ENCODE peak calls at places on chromosomes 7 and 10, in eight cellular contexts. One of them, this sample, is unnamed. For H3K79me2 and H3K9me3, the result is how much of the 10 kb centered on the place peaks cover.

GRCh38 chr7:70607281-70607680 is 524.7 kb upstream of the GALNT17 start:
- DNase-seq in SK-N-SH: no peak
- DNase-seq in GM23248: no peak
- DNase-seq in MM.1S: no peak
- DNase-seq in PC-3: no peak
- DNase-seq in HCT116: no peak
- DNase-seq in neural progenitor cell: no peak
- DNase-seq in hepatocyte: no peak
- DNase-seq in this sample: no peak

GRCh38 chr10:89894051-89894450 is 192.7 kb downstream of the KIF20B start:
- DNase-seq in MM.1S: no peak
- DNase-seq in HCT116: no peak
- DNase-seq in SK-N-SH: no peak
- DNase-seq in PC-3: no peak
- DNase-seq in hepatocyte: no peak
- DNase-seq in GM23248: no peak
- DNase-seq in neural progenitor cell: no peak
- DNase-seq in this sample: no peak

GRCh38 chr7:18119985-18120384 is 92.3 kb upstream of the PRPS1L1 start:
- DNase-seq in HCT116: peak
- DNase-seq in PC-3: peak
- DNase-seq in SK-N-SH: no peak
- DNase-seq in hepatocyte: no peak
- DNase-seq in MM.1S: no peak
- DNase-seq in GM23248: peak
- DNase-seq in neural progenitor cell: peak
- DNase-seq in this sample: no peak

GRCh38 chr7:133575726-133576125 is 322.8 kb downstream of the EXOC4 start:
- DNase-seq in PC-3: no peak
- DNase-seq in hepatocyte: no peak
- DNase-seq in neural progenitor cell: no peak
- DNase-seq in HCT116: no peak
- DNase-seq in MM.1S: no peak
- DNase-seq in SK-N-SH: peak
- DNase-seq in GM23248: peak
- DNase-seq in this sample: no peak

GRCh38 chr10:29607576-29607975 is 27.2 kb downstream of the SVIL start:
- DNase-seq in HCT116: no peak
- DNase-seq in SK-N-SH: no peak
- DNase-seq in PC-3: no peak
- DNase-seq in MM.1S: no peak
- DNase-seq in neural progenitor cell: no peak
- DNase-seq in GM23248: no peak
- DNase-seq in hepatocyte: no peak
- DNase-seq in this sample: no peak

GRCh38 chr10:89478739-89479116 is 56.7 kb downstream of the SLC16A12 start:
- DNase-seq in MM.1S: no peak
- DNase-seq in SK-N-SH: no peak
- DNase-seq in GM23248: peak
- DNase-seq in neural progenitor cell: no peak
- DNase-seq in hepatocyte: no peak
- DNase-seq in PC-3: no peak
- DNase-seq in HCT116: no peak
- DNase-seq in this sample: no peak

GRCh38 chr7:90999989-91000979 is 263.9 kb upstream of the FZD1 start:
- DNase-seq in PC-3: peak
- DNase-seq in neural progenitor cell: peak
- DNase-seq in hepatocyte: no peak
- DNase-seq in SK-N-SH: no peak
- DNase-seq in GM23248: peak
- DNase-seq in HCT116: no peak
- DNase-seq in MM.1S: no peak
- DNase-seq in this sample: no peak

GRCh38 chr10:118041316-118041715 is 5.4 kb downstream of the RAB11FIP2 start:
- DNase-seq in MM.1S: no peak
- DNase-seq in SK-N-SH: no peak
- DNase-seq in GM23248: peak
- DNase-seq in HCT116: no peak
- DNase-seq in neural progenitor cell: no peak
- DNase-seq in PC-3: peak
- DNase-seq in hepatocyte: no peak
- DNase-seq in this sample: no peak

GRCh38 chr7:43431020-43431595 is 151.8 kb upstream of the STK17A start:
- DNase-seq in MM.1S: no peak
- DNase-seq in PC-3: no peak
- DNase-seq in neural progenitor cell: no peak
- DNase-seq in hepatocyte: no peak
- DNase-seq in HCT116: no peak
- DNase-seq in GM23248: peak
- DNase-seq in SK-N-SH: no peak
- DNase-seq in this sample: no peak

GRCh38 chr10:89548673-89549072 is 13.3 kb upstream of the SLC16A12 start:
- DNase-seq in GM23248: no peak
- DNase-seq in SK-N-SH: no peak
- DNase-seq in hepatocyte: no peak
- DNase-seq in MM.1S: no peak
- DNase-seq in neural progenitor cell: no peak
- DNase-seq in PC-3: no peak
- DNase-seq in HCT116: no peak
- DNase-seq in this sample: no peak

GRCh38 chr10:92342801-92343200 is 51.8 kb downstream of the MARCHF5 start:
- DNase-seq in SK-N-SH: no peak
- DNase-seq in HCT116: no peak
- DNase-seq in hepatocyte: no peak
- DNase-seq in GM23248: peak
- DNase-seq in PC-3: peak
- DNase-seq in MM.1S: no peak
- DNase-seq in neural progenitor cell: no peak
- DNase-seq in this sample: no peak

GRCh38 chr10:28627102-28627501 is 50.2 kb upstream of the BAMBI start:
- DNase-seq in HCT116: no peak
- DNase-seq in hepatocyte: no peak
- DNase-seq in PC-3: no peak
- DNase-seq in neural progenitor cell: no peak
- DNase-seq in SK-N-SH: no peak
- DNase-seq in GM23248: no peak
- DNase-seq in MM.1S: no peak
- DNase-seq in this sample: no peak

GRCh38 chr10:124821520-124821919 is 19.9 kb downstream of the ABRAXAS2 start:
- DNase-seq in HCT116: no peak
- DNase-seq in MM.1S: no peak
- DNase-seq in SK-N-SH: no peak
- DNase-seq in GM23248: no peak
- DNase-seq in PC-3: no peak
- DNase-seq in hepatocyte: no peak
- DNase-seq in neural progenitor cell: no peak
- DNase-seq in this sample: no peak

GRCh38 chr10:124825702-124826101 is 24.1 kb downstream of the ABRAXAS2 start:
- DNase-seq in hepatocyte: no peak
- DNase-seq in SK-N-SH: no peak
- DNase-seq in GM23248: no peak
- DNase-seq in HCT116: no peak
- DNase-seq in PC-3: no peak
- DNase-seq in MM.1S: no peak
- DNase-seq in neural progenitor cell: no peak
- DNase-seq in this sample: no peak

GRCh38 chr10:124824507-124824906 is 22.9 kb downstream of the ABRAXAS2 start:
- DNase-seq in PC-3: no peak
- DNase-seq in HCT116: no peak
- DNase-seq in GM23248: no peak
- DNase-seq in SK-N-SH: no peak
- DNase-seq in neural progenitor cell: no peak
- DNase-seq in MM.1S: no peak
- DNase-seq in hepatocyte: no peak
- DNase-seq in this sample: no peak

DNA sequence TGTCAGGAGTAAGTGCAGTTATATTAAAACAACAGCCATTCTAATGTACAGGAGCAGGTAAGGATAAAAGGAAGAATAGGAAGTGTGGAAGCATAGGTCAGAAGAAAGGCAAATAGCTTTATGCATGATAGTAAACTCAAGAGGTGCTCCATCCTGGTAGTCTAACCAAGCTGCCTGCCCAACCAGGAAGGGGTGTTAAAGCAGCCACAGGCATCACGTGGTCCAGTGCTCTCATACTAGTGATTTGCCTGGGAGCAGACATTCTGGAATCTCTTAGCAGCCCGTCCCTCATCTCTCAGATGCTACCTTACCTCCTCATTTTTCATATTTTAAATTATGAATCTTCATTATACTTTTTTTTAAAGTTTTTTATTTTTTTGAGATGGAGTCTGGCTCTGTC is 18.5 kb downstream of the ABRAXAS2 start:
- DNase-seq in GM23248: no peak
- DNase-seq in neural progenitor cell: no peak
- DNase-seq in MM.1S: no peak
- DNase-seq in hepatocyte: no peak
- DNase-seq in HCT116: no peak
- DNase-seq in SK-N-SH: no peak
- DNase-seq in PC-3: no peak
- DNase-seq in this sample: no peak
- H3K79me2 ChIP-seq in GM23248: under half
- H3K79me2 ChIP-seq in neural progenitor cell: under half
- H3K79me2 ChIP-seq in MM.1S: under half
- H3K79me2 ChIP-seq in hepatocyte: under half
- H3K79me2 ChIP-seq in HCT116: under half
- H3K79me2 ChIP-seq in SK-N-SH: under half
- H3K79me2 ChIP-seq in PC-3: under half
- H3K79me2 ChIP-seq in this sample: under half

GRCh38 chr10:42997151-42997848 is 79.6 kb upstream of the RET start:
- DNase-seq in MM.1S: no peak
- DNase-seq in neural progenitor cell: no peak
- DNase-seq in GM23248: no peak
- DNase-seq in SK-N-SH: peak
- DNase-seq in HCT116: no peak
- DNase-seq in hepatocyte: peak
- DNase-seq in PC-3: no peak
- DNase-seq in this sample: no peak
- TF ChIP-seq EZH2phosphoT487 in MM.1S: no peak
- TF ChIP-seq EZH2phosphoT487 in neural progenitor cell: no peak
- TF ChIP-seq EZH2phosphoT487 in GM23248: no peak
- TF ChIP-seq EZH2phosphoT487 in SK-N-SH: no peak
- TF ChIP-seq EZH2phosphoT487 in HCT116: no peak
- TF ChIP-seq EZH2phosphoT487 in hepatocyte: no peak
- TF ChIP-seq EZH2phosphoT487 in PC-3: no peak
- TF ChIP-seq EZH2phosphoT487 in this sample: no peak

GRCh38 chr7:158248816-158249215 is 338.8 kb downstream of the PTPRN2 start:
- DNase-seq in HCT116: no peak
- DNase-seq in GM23248: no peak
- DNase-seq in SK-N-SH: no peak
- DNase-seq in MM.1S: no peak
- DNase-seq in PC-3: no peak
- DNase-seq in neural progenitor cell: no peak
- DNase-seq in hepatocyte: no peak
- DNase-seq in this sample: no peak
- H3K9me3 ChIP-seq in HCT116: under half
- H3K9me3 ChIP-seq in GM23248: under half
- H3K9me3 ChIP-seq in SK-N-SH: under half
- H3K9me3 ChIP-seq in MM.1S: under half
- H3K9me3 ChIP-seq in PC-3: under half
- H3K9me3 ChIP-seq in neural progenitor cell: under half
- H3K9me3 ChIP-seq in hepatocyte: under half
- H3K9me3 ChIP-seq in this sample: under half

DNA sequence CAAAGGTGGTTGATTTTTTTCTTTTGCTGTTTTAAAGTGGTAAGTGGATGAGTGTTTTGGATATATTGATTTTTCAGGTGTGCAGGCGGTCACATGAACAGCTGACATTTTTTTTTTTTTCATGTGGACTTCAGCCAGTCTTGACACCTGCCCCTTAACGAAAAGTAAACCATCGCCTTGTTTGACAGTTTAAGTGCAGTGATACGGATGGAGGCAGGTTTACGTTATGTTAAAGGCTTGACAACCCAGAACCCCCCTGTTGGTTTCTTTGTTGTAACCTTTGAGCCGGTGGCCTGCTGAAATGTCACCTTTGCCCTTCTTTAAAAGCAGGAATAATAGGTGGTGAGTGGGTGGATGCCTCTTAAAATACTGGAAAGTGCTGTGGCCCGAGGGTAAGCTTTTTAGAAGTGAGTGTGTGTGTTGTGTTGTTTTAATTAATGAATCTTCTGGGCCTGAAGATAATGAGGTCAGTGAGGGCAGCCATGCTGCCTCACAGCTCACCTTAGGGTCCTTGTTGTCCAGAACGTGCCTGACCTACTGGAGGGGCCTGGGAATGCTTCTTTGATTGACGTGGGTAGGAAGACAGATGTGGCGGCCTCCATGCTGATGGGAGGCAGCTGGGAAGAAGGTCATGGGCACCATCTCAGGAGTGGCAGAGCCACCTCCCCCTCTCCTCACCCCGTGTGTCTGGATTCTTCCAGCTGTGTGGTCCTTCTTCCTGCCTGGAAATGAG is 69.8 kb downstream of the TCF7L2 start:
- DNase-seq in PC-3: no peak
- DNase-seq in GM23248: no peak
- DNase-seq in MM.1S: no peak
- DNase-seq in neural progenitor cell: peak
- DNase-seq in hepatocyte: peak
- DNase-seq in SK-N-SH: no peak
- DNase-seq in HCT116: no peak
- DNase-seq in this sample: no peak
- H3K79me2 ChIP-seq in PC-3: half or more
- H3K79me2 ChIP-seq in GM23248: half or more
- H3K79me2 ChIP-seq in MM.1S: under half
- H3K79me2 ChIP-seq in neural progenitor cell: half or more
- H3K79me2 ChIP-seq in hepatocyte: half or more
- H3K79me2 ChIP-seq in SK-N-SH: under half
- H3K79me2 ChIP-seq in HCT116: half or more
- H3K79me2 ChIP-seq in this sample: under half

GRCh38 chr10:67934331-67934730 is 49.9 kb downstream of the SIRT1 start:
- DNase-seq in SK-N-SH: no peak
- DNase-seq in GM23248: no peak
- DNase-seq in MM.1S: no peak
- DNase-seq in PC-3: no peak
- DNase-seq in hepatocyte: no peak
- DNase-seq in neural progenitor cell: no peak
- DNase-seq in HCT116: no peak
- DNase-seq in this sample: no peak
- TF ChIP-seq EZH2phosphoT487 in SK-N-SH: no peak
- TF ChIP-seq EZH2phosphoT487 in GM23248: no peak
- TF ChIP-seq EZH2phosphoT487 in MM.1S: no peak
- TF ChIP-seq EZH2phosphoT487 in PC-3: no peak
- TF ChIP-seq EZH2phosphoT487 in hepatocyte: no peak
- TF ChIP-seq EZH2phosphoT487 in neural progenitor cell: no peak
- TF ChIP-seq EZH2phosphoT487 in HCT116: no peak
- TF ChIP-seq EZH2phosphoT487 in this sample: no peak

This sample was measured in OCI-LY7.